ENCODE peak calls at places on chromosomes 4 and X, in eight cellular contexts. J is amniotic epithelial cell; V is CD8-positive, alpha-beta T cell; D is activated T-helper 1 cell treated with Interleukin-2 at 50 U/mL for 16 hours; Y is omental fat pad; C is NCI-H1092; X is astrocyte; Q is WTC11. H is an unnamed sample.
A peak's percentile ranks its signal among the peaks of the same experiment; 100 is the strongest.

GRCh38 chrX:47577901-47578300 is 4.3 kb upstream of the TIMP1 start:
- DNase-seq in D (no peak), J (no peak), V (no peak), X (no peak), Y (no peak), C (no peak), Q (no peak), H (no peak)

GRCh38 chr4:128709268-128709667 is 100.2 kb upstream of the JADE1 start:
- DNase-seq in Y (no peak), D (no peak), V (no peak), J (no peak), X (no peak), C (no peak), Q (no peak), H (no peak)

GRCh38 chrX:118216488-118216887 is 99.9 kb upstream of the KLHL13 start:
- DNase-seq in D (no peak), Y (no peak), V (no peak), X (no peak), J (no peak), C (peak; percentile 83), Q (no peak), H (no peak)

GRCh38 chr4:89558147-89558546 is 250.5 kb upstream of the GPRIN3 start:
- DNase-seq in Q (no peak), J (peak; percentile 34), V (no peak), Y (no peak), C (no peak), X (no peak), D (no peak), H (no peak)

GRCh38 chrX:114251575-114251974 is 332.3 kb upstream of the HTR2C start:
- DNase-seq in X (no peak), C (no peak), J (no peak), V (no peak), D (no peak), Q (no peak), Y (no peak), H (no peak)

GRCh38 chr4:113692809-113693411 is 68.6 kb downstream of the CAMK2D start:
- DNase-seq in C (no peak), J (no peak), V (no peak), Q (no peak), X (no peak), Y (no peak), D (no peak), H (no peak)

GRCh38 chr4:108103096-108103495 is 65.6 kb downstream of the LEF1 start:
- DNase-seq in J (no peak), Y (no peak), D (no peak), Q (no peak), V (no peak), C (no peak), X (peak; percentile 14), H (no peak)

GRCh38 chr4:77001907-77002306 is 52.4 kb downstream of the SEPTIN11 start:
- DNase-seq in D (no peak), C (no peak), V (no peak), Q (no peak), Y (no peak), X (peak; percentile 80), J (peak; percentile 47), H (peak; percentile 69)

GRCh38 chrX:39459204-39459603 is 638.6 kb downstream of the BCOR start:
- DNase-seq in Q (no peak), V (no peak), Y (no peak), C (no peak), J (no peak), X (no peak), D (no peak), H (no peak)

GRCh38 chrX:97267916-97268680 is 384.4 kb downstream of the RPA4 start:
- DNase-seq in D (no peak), C (no peak), X (peak; percentile 63), J (peak; percentile 3), Y (no peak), V (no peak), Q (no peak), H (no peak)

GRCh38 chr4:8155048-8155447 is 3.6 kb downstream of the ABLIM2 start:
- DNase-seq in Q (no peak), J (peak; percentile 16), C (no peak), D (no peak), Y (no peak), V (no peak), X (peak; percentile 47), H (no peak)

GRCh38 chr4:149409186-149410056 is 406.2 kb downstream of the IQCM start:
- DNase-seq in V (no peak), C (no peak), Q (no peak), D (no peak), X (peak; percentile 92), J (peak; percentile 65), Y (peak; percentile 23), H (peak; percentile 72)